ENCODE peak calls at places on chromosomes 6 and 20, in ten cellular contexts. D is endodermal cell, J is A673, A is nephron progenitor cell, P is cardiac muscle cell, Z is progenitor cell of endocrine pancreas, L is GM13976, O is RWPE1, K is prostate gland, C is HL-60. V is an unnamed sample.
A peak's percentile ranks its signal among the peaks of the same experiment; 100 is the strongest.

GRCh38 chr20:37395411-37395800 is 49.5 kb downstream of the SRC start:
- DNase-seq in L (no peak), C (no peak), A (no peak), K (no peak), J (no peak), P (no peak), O (no peak), D (no peak), Z (no peak), V (no peak)

GRCh38 chr20:962223-962622 is 39.9 kb downstream of the RSPO4 start:
- DNase-seq in Z (no peak), K (no peak), L (no peak), A (no peak), P (no peak), C (no peak), O (no peak), J (no peak), D (no peak), V (no peak)

GRCh38 chr6:124200661-124201060 is 397.0 kb downstream of the NKAIN2 start:
- DNase-seq in K (no peak), D (no peak), C (no peak), J (no peak), O (no peak), Z (no peak), A (no peak), P (no peak), L (no peak), V (no peak)

GRCh38 chr6:154754152-154754551 is 20.9 kb downstream of the SCAF8 start:
- DNase-seq in J (no peak), K (no peak), A (no peak), D (no peak), C (no peak), Z (no peak), L (no peak), P (peak; percentile 22), O (peak; percentile 20), V (no peak)

GRCh38 chr6:109314313-109314712 is 68.0 kb downstream of the CD164 start:
- DNase-seq in K (no peak), L (no peak), P (no peak), Z (no peak), J (no peak), O (no peak), C (no peak), A (no peak), D (no peak), V (no peak)

GRCh38 chr6:34147906-34148701 is 2.2 kb upstream of the GRM4 start:
- DNase-seq in Z (no peak), A (no peak), J (no peak), K (no peak), L (no peak), C (no peak), O (no peak), D (peak; percentile 50), P (no peak), V (no peak)

GRCh38 chr6:119862719-119863118 is 513.2 kb upstream of the MAN1A1 start:
- DNase-seq in D (no peak), P (no peak), L (no peak), Z (no peak), A (no peak), O (no peak), J (no peak), C (no peak), K (no peak), V (no peak)

GRCh38 chr6:106309766-106310373 is 15.7 kb downstream of the ATG5 start:
- DNase-seq in K (no peak), A (no peak), L (no peak), P (peak; percentile 40), D (no peak), J (peak; percentile 66), C (no peak), Z (no peak), O (peak; percentile 34), V (no peak)

GRCh38 chr20:58102252-58102651 is 126.2 kb downstream of the ANKRD60 start:
- DNase-seq in A (no peak), C (no peak), K (no peak), Z (no peak), O (peak; percentile 80), D (no peak), P (peak; percentile 11), L (no peak), J (no peak), V (no peak)

GRCh38 chr20:52921300-52921699 is 50.9 kb upstream of the TSHZ2 start:
- DNase-seq in O (no peak), P (no peak), J (no peak), Z (no peak), A (no peak), L (no peak), D (no peak), K (no peak), C (no peak), V (no peak)

GRCh38 chr20:58647162-58647813 is 3.8 kb upstream of the STX16 start:
- DNase-seq in J (no peak), K (no peak), P (no peak), O (no peak), Z (no peak), L (no peak), D (peak; percentile 36), C (no peak), A (no peak), V (no peak)

GRCh38 chr6:41836022-41836659 is 48.6 kb downstream of the TOMM6 start:
- DNase-seq in D (no peak), O (no peak), C (no peak), A (no peak), J (no peak), P (peak; percentile 19), L (peak; percentile 40), Z (no peak), K (no peak), V (no peak)

GRCh38 chr20:17570347-17571152 is 675 bp downstream of the DSTN start:
- DNase-seq in A (peak; percentile 73), Z (peak; percentile 48), O (peak; percentile 34), J (peak; percentile 70), P (peak; percentile 55), K (peak; percentile 54), L (peak; percentile 32), C (peak; percentile 29), D (peak; percentile 78), V (peak; percentile 51)
- TF ChIP-seq CTCF in A (no peak), Z (no peak), O (no peak), J (no peak), P (peak; percentile 8), K (no peak), L (peak; percentile 6), C (no peak), D (no peak), V (peak; percentile 13)

DNA sequence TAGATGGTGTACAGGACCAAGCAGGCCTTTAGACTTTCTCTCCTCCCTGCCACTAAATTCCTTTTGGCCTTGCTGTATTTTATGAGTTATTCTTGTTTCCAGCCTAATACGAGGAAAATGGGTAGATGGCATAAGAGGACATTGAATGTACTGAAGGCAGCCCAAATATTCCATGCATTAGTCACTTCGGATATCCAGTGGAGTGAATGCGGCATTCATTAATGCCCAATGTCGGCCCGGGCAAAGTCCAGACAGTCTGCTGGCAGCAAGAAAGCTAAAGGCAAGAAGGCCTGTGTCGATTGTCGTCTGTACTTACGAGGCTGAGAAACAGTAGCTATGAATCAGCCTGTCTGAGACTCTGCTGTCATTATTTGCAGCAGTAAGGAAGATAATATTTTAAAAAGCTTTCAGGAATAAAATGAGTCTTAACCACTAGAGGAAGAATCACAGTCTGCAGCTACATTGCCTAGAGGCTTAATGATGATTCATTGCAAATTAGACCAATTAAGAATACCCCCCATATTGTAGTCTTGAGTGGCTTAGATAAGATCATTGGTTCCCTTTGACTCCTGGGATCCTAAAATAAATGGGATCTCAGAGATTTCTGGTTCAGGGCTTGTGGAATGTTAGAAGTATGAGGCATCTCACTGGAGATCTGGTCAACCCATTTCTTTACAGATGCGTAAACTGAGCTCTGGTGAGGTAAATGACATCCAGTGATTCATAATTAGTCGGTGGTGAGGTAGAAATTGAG is 534.1 kb upstream of the JAG1 start:
- DNase-seq in L (no peak), O (peak; percentile 77), P (peak; percentile 49), D (no peak), K (no peak), Z (no peak), J (peak; percentile 67), A (no peak), C (no peak), V (no peak)
- TF ChIP-seq CTCF in L (no peak), O (no peak), P (no peak), D (no peak), K (no peak), Z (no peak), J (no peak), A (no peak), C (no peak), V (no peak)

DNA sequence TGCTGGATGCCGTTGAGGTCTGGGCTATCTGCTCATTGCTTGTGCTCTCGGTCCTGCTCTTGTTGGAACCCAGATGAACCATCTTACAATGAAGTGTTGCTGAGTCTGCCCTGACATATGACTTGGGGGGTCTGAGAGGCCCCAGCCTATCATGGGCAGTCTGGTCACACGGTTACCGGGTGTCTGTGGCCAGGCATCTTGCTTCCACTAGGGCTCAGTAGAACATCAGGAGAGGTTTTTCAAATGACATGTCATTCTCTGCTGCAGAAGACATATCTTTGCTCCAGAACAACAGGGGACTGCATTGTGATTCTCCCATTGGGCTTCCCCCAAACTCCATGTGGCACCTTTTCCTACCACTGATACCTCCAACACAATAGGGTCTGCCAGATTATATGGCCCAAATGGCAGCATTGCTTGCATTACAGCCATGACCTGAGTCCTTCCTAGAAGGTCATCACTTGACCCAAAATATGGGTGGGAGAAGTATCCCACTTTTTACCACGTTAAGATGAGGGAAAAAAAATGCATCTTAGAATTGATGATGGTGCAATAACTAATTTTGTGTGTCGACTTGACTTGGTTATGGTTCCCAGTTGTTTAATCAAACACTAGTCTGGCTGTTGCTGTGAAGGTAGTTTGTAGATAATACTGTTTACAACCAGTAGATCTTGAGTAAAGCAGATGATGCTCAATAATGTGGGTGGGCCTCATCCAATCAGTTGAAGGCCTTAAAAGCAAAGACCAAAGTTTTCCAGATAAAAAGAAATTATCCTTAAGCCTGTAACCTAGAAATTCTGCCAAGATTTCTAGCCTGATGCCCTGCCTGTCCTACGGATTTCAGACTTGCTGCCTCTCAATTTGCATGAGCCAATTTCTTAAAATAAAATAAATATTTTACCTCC is 241.0 kb downstream of the QKI start:
- DNase-seq in Z (no peak), K (no peak), J (no peak), A (no peak), P (no peak), D (no peak), L (no peak), C (no peak), O (no peak), V (no peak)
- TF ChIP-seq CTCF in Z (no peak), K (no peak), J (no peak), A (no peak), P (no peak), D (peak; percentile 35), L (no peak), C (no peak), O (no peak), V (no peak)

GRCh38 chr6:133903855-133904254 is 14.9 kb downstream of the TCF21 start:
- DNase-seq in D (no peak), P (no peak), C (no peak), K (no peak), Z (no peak), A (no peak), L (no peak), O (no peak), J (no peak), V (no peak)

DNA sequence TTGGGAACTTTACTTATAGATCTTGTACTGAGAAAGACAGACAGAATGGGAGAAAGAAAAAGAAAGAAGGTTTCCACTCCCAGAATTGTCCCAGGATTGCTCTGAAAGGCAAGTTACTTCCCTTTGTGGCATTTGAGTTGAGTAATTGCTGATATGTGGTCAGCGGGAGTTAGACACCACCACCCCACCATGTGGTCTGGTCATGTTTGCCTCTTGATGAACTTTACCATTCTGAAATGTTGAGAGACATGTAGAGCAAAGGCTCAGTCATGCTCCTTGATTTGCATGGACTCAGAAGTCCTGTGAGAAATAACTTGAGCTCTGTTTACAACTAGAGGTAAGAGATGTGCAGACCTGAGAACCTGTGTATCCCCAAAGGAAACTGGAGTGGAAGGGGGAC is 17.1 kb downstream of the TCF21 start:
- DNase-seq in Z (no peak), D (no peak), P (peak; percentile 67), O (no peak), C (peak; percentile 38), J (no peak), K (no peak), A (no peak), L (no peak), V (no peak)
- TF ChIP-seq CTCF in Z (no peak), D (no peak), P (no peak), O (no peak), C (no peak), J (no peak), K (no peak), A (no peak), L (no peak), V (no peak)